ENCODE peak calls at places on chromosome 14, in nine cellular contexts. M is HFF-Myc; Y is small intestine; X is amygdala; E is effector memory CD8-positive, alpha-beta T cell; N is sciatic nerve; I is brain pericyte; V is PC-3; B is IMR-90. S is an unnamed sample.
A peak's percentile ranks its signal among the peaks of the same experiment; 100 is the strongest.

GRCh38 chr14:51889851-51890250 is 29.4 kb downstream of the GNG2 start:
- DNase-seq in E (no peak), N (no peak), I (no peak), X (no peak), B (peak; percentile 39), M (no peak), V (no peak), Y (no peak), S (no peak)

GRCh38 chr14:58752782-58753181 is 115.0 kb downstream of the DACT1 start:
- DNase-seq in B (no peak), E (no peak), N (peak; percentile 86), I (no peak), V (no peak), M (no peak), X (peak; percentile 33), Y (peak; percentile 92), S (peak; percentile 92)

GRCh38 chr14:68106917-68107316 is 287.3 kb downstream of the RAD51B start:
- DNase-seq in N (no peak), M (no peak), I (no peak), X (no peak), B (no peak), Y (peak; percentile 11), E (no peak), V (no peak), S (no peak)

GRCh38 chr14:69323266-69323966 is 63.5 kb downstream of the GALNT16 start:
- DNase-seq in M (no peak), Y (no peak), I (no peak), N (peak; percentile 47), X (no peak), V (no peak), E (no peak), B (no peak), S (peak; percentile 22)

GRCh38 chr14:80049055-80049454 is 162.2 kb downstream of the DIO2 start:
- DNase-seq in B (peak; percentile 63), M (no peak), X (no peak), Y (no peak), I (no peak), E (no peak), V (peak; percentile 17), N (no peak), S (no peak)

GRCh38 chr14:72588521-72588920 is 305.4 kb downstream of the DPF3 start:
- DNase-seq in I (no peak), X (no peak), E (no peak), B (no peak), Y (no peak), M (no peak), V (no peak), N (no peak), S (no peak)

GRCh38 chr14:96090441-96091148 is 51.4 kb downstream of the C14orf132 start:
- DNase-seq in B (peak; percentile 65), Y (no peak), X (peak; percentile 25), M (no peak), I (no peak), V (no peak), E (no peak), N (peak; percentile 80), S (peak; percentile 27)

GRCh38 chr14:83172363-83172762 is 1638.7 kb upstream of the SEL1L start:
- DNase-seq in Y (no peak), N (no peak), M (no peak), E (no peak), V (peak; percentile 43), B (peak; percentile 89), I (no peak), X (no peak), S (no peak)

GRCh38 chr14:68873379-68873778 is 80.5 kb upstream of the ZFP36L1 start:
- DNase-seq in X (no peak), M (no peak), E (no peak), N (no peak), Y (no peak), V (no peak), B (no peak), I (no peak), S (no peak)

GRCh38 chr14:51428981-51429380 is 188.9 kb downstream of the TMX1 start:
- DNase-seq in B (no peak), M (no peak), N (no peak), X (no peak), V (no peak), E (no peak), I (no peak), Y (no peak), S (no peak)

GRCh38 chr14:23550827-23551265 is 719 bp downstream of the ZFHX2 start:
- DNase-seq in E (no peak), X (no peak), V (no peak), B (peak; percentile 10), N (no peak), Y (no peak), I (no peak), M (no peak), S (no peak)

GRCh38 chr14:100820945-100821344 is 5.0 kb upstream of the MEG3 start:
- DNase-seq in V (no peak), Y (no peak), E (no peak), I (no peak), M (no peak), N (no peak), B (no peak), X (no peak), S (no peak)

GRCh38 chr14:92436115-92436776 is 77.3 kb upstream of the RIN3 start:
- DNase-seq in Y (no peak), B (no peak), V (no peak), E (no peak), X (no peak), M (no peak), N (no peak), I (no peak), S (no peak)

GRCh38 chr14:94395900-94396574 is 7.6 kb upstream of the SERPINA1 start:
- DNase-seq in E (no peak), X (no peak), N (no peak), B (no peak), Y (no peak), V (no peak), I (no peak), M (no peak), S (peak; percentile 88)

GRCh38 chr14:68247867-68248266 is 428.3 kb downstream of the RAD51B start:
- DNase-seq in Y (peak; percentile 55), E (no peak), I (no peak), X (no peak), B (peak; percentile 27), M (no peak), V (no peak), N (no peak), S (peak; percentile 61)

GRCh38 chr14:95260537-95261440 is 58.9 kb downstream of the CLMN start:
- DNase-seq in N (no peak), Y (no peak), V (peak; percentile 68), E (no peak), B (peak; percentile 39), M (no peak), X (no peak), I (peak; percentile 51), S (no peak)

GRCh38 chr14:99511421-99512109 is 30.4 kb downstream of the CCNK start:
- DNase-seq in M (no peak), N (peak; percentile 82), I (no peak), Y (no peak), X (no peak), E (no peak), B (peak; percentile 67), V (no peak), S (no peak)

GRCh38 chr14:101461891-101462290 is 99.4 kb upstream of the DIO3 start:
- DNase-seq in Y (no peak), V (no peak), B (no peak), M (no peak), X (no peak), I (no peak), N (no peak), E (no peak), S (no peak)

S was measured in left lobe of liver.